ENCODE peak calls at places on chromosomes 1 and 21, in four cellular contexts. One of them, this sample, is unnamed.

GRCh38 chr1:38041941-38042834 is 4.4 kb downstream of the POU3F1 start:
- DNase-seq in suprapubic skin: no peak
- DNase-seq in GM20000: no peak
- DNase-seq in fibroblast of villous mesenchyme: no peak
- DNase-seq in this sample: peak

GRCh38 chr1:143611159-143611558 is 360.6 kb downstream of the FAM72C start:
- DNase-seq in fibroblast of villous mesenchyme: peak
- DNase-seq in suprapubic skin: no peak
- DNase-seq in GM20000: no peak
- DNase-seq in this sample: no peak

GRCh38 chr1:27382950-27383627 is at the start of gene CD164L2:
- DNase-seq in fibroblast of villous mesenchyme: no peak
- DNase-seq in GM20000: no peak
- DNase-seq in suprapubic skin: no peak
- DNase-seq in this sample: peak

GRCh38 chr1:207861442-207862177 is 49.3 kb downstream of the CD34 start:
- DNase-seq in suprapubic skin: no peak
- DNase-seq in fibroblast of villous mesenchyme: no peak
- DNase-seq in GM20000: peak
- DNase-seq in this sample: no peak

GRCh38 chr1:57131701-57132394 is 166.0 kb upstream of the C8B start:
- DNase-seq in fibroblast of villous mesenchyme: no peak
- DNase-seq in suprapubic skin: no peak
- DNase-seq in GM20000: no peak
- DNase-seq in this sample: no peak

GRCh38 chr1:198716051-198716450 is 77.2 kb downstream of the PTPRC start:
- DNase-seq in fibroblast of villous mesenchyme: no peak
- DNase-seq in GM20000: no peak
- DNase-seq in suprapubic skin: no peak
- DNase-seq in this sample: no peak

GRCh38 chr1:116376734-116377096 is 3.7 kb downstream of the ATP1A1 start:
- DNase-seq in suprapubic skin: no peak
- DNase-seq in fibroblast of villous mesenchyme: no peak
- DNase-seq in GM20000: no peak
- DNase-seq in this sample: no peak

GRCh38 chr1:46725736-46726108 is 6.8 kb upstream of the EFCAB14 start:
- DNase-seq in suprapubic skin: no peak
- DNase-seq in fibroblast of villous mesenchyme: peak
- DNase-seq in GM20000: no peak
- DNase-seq in this sample: no peak

GRCh38 chr1:212073490-212073889 is 37.9 kb downstream of the DTL start:
- DNase-seq in GM20000: no peak
- DNase-seq in fibroblast of villous mesenchyme: no peak
- DNase-seq in suprapubic skin: no peak
- DNase-seq in this sample: no peak

GRCh38 chr21:45093064-45093532 is 18.7 kb downstream of the ADARB1 start:
- DNase-seq in fibroblast of villous mesenchyme: no peak
- DNase-seq in suprapubic skin: no peak
- DNase-seq in GM20000: no peak
- DNase-seq in this sample: no peak

GRCh38 chr1:21368514-21369289 is 71.2 kb upstream of the NBPF3 start:
- DNase-seq in suprapubic skin: peak
- DNase-seq in fibroblast of villous mesenchyme: peak
- DNase-seq in GM20000: peak
- DNase-seq in this sample: peak

GRCh38 chr1:53582211-53583020 is 123.2 kb downstream of the DMRTB1 start:
- DNase-seq in fibroblast of villous mesenchyme: no peak
- DNase-seq in GM20000: no peak
- DNase-seq in suprapubic skin: peak
- DNase-seq in this sample: no peak

GRCh38 chr1:226661965-226662364 is 77.1 kb downstream of the ITPKB start:
- DNase-seq in suprapubic skin: no peak
- DNase-seq in GM20000: no peak
- DNase-seq in fibroblast of villous mesenchyme: peak
- DNase-seq in this sample: peak

GRCh38 chr1:245353411-245353810 is 198.6 kb downstream of the KIF26B start:
- DNase-seq in fibroblast of villous mesenchyme: no peak
- DNase-seq in suprapubic skin: no peak
- DNase-seq in GM20000: no peak
- DNase-seq in this sample: no peak

GRCh38 chr1:224373008-224373590 is 16.4 kb downstream of the CNIH4 start:
- DNase-seq in fibroblast of villous mesenchyme: no peak
- DNase-seq in GM20000: no peak
- DNase-seq in suprapubic skin: no peak
- DNase-seq in this sample: no peak

GRCh38 chr1:182888736-182889531 is 49.8 kb downstream of the DHX9 start:
- DNase-seq in fibroblast of villous mesenchyme: peak
- DNase-seq in GM20000: no peak
- DNase-seq in suprapubic skin: no peak
- DNase-seq in this sample: no peak

GRCh38 chr1:196423612-196424011 is 184.6 kb downstream of the KCNT2 start:
- DNase-seq in GM20000: no peak
- DNase-seq in fibroblast of villous mesenchyme: peak
- DNase-seq in suprapubic skin: no peak
- DNase-seq in this sample: no peak

GRCh38 chr1:229089586-229090208 is 181.2 kb upstream of the RAB4A start:
- DNase-seq in fibroblast of villous mesenchyme: no peak
- DNase-seq in suprapubic skin: no peak
- DNase-seq in GM20000: no peak
- DNase-seq in this sample: no peak

GRCh38 chr1:68111804-68112436 is 61.5 kb upstream of the DIRAS3 start:
- DNase-seq in fibroblast of villous mesenchyme: peak
- DNase-seq in suprapubic skin: no peak
- DNase-seq in GM20000: no peak
- DNase-seq in this sample: peak

GRCh38 chr1:62318756-62319544 is at the start of gene KANK4:
- DNase-seq in fibroblast of villous mesenchyme: no peak
- DNase-seq in suprapubic skin: no peak
- DNase-seq in GM20000: no peak
- DNase-seq in this sample: peak